ENCODE peak calls at places on chromosomes 5 and 9, in six cellular contexts. B is HEK293T, W is A549, X is IMR-90, O is K562, Z is HepG2. N is an unnamed sample.
A peak's percentile ranks its signal among the peaks of the same experiment; 100 is the strongest.

GRCh38 chr5:97172227-97172626 is 10.8 kb downstream of the RIOK2 start:
- DNase-seq in W (no peak), Z (no peak), X (no peak), O (no peak), B (no peak), N (no peak)

GRCh38 chr5:140299056-140299455 is 3.8 kb downstream of the PFDN1 start:
- DNase-seq in W (no peak), B (no peak), X (no peak), O (no peak), Z (no peak), N (no peak)

GRCh38 chr9:19156805-19157204 is 29.5 kb upstream of the PLIN2 start:
- DNase-seq in Z (no peak), W (no peak), O (no peak), X (no peak), B (no peak), N (no peak)

GRCh38 chr9:101977614-101978210 is 239.3 kb upstream of the GRIN3A start:
- DNase-seq in B (no peak), Z (peak; percentile 3), W (no peak), O (peak; percentile 25), X (peak; percentile 12), N (no peak)

GRCh38 chr5:172123269-172123692 is 64.7 kb downstream of the STK10 start:
- DNase-seq in B (peak; percentile 48), X (peak; percentile 67), Z (peak; percentile 55), W (no peak), O (peak; percentile 52), N (no peak)

GRCh38 chr9:13141629-13142028 is 137.9 kb downstream of the MPDZ start:
- DNase-seq in W (no peak), B (no peak), Z (no peak), X (peak; percentile 27), O (no peak), N (no peak)

GRCh38 chr5:33612386-33612785 is 171.6 kb downstream of the TARS1 start:
- DNase-seq in Z (no peak), W (no peak), B (no peak), X (peak; percentile 79), O (no peak), N (no peak)

GRCh38 chr9:135906291-135907005 is 898 bp downstream of the CAMSAP1 start:
- DNase-seq in O (peak; percentile 56), Z (no peak), X (peak; percentile 62), B (no peak), W (no peak), N (no peak)

GRCh38 chr5:90015584-90016018 is 394.0 kb downstream of the CETN3 start:
- DNase-seq in Z (no peak), B (no peak), W (no peak), O (no peak), X (peak; percentile 11), N (peak; percentile 82)

GRCh38 chr9:131843989-131844744 is 104.3 kb upstream of the RAPGEF1 start:
- DNase-seq in B (no peak), W (no peak), Z (no peak), O (no peak), X (no peak), N (no peak)

GRCh38 chr9:136603901-136604816 is 58.3 kb upstream of the NOTCH1 start:
- DNase-seq in O (no peak), B (no peak), W (no peak), Z (no peak), X (no peak), N (no peak)

GRCh38 chr9:130220351-130220750 is 45.2 kb upstream of the HMCN2 start:
- DNase-seq in O (no peak), W (no peak), B (peak; percentile 39), Z (no peak), X (peak; percentile 72), N (no peak)

GRCh38 chr5:151862811-151863472 is 61.7 kb downstream of the GLRA1 start:
- DNase-seq in Z (no peak), B (no peak), W (no peak), O (no peak), X (no peak), N (no peak)

GRCh38 chr5:172114875-172115422 is 73.1 kb downstream of the STK10 start:
- DNase-seq in W (no peak), B (no peak), Z (no peak), O (no peak), X (no peak), N (peak; percentile 93)

GRCh38 chr5:128331261-128331660 is 206.8 kb downstream of the FBN2 start:
- DNase-seq in X (no peak), B (no peak), W (no peak), Z (no peak), O (no peak), N (no peak)

GRCh38 chr5:179795049-179795862 is 1.5 kb downstream of the LTC4S start:
- DNase-seq in B (peak; percentile 49), X (no peak), O (no peak), Z (no peak), W (no peak), N (no peak)

GRCh38 chr9:125906144-125906543 is 159.0 kb downstream of the PBX3 start:
- DNase-seq in Z (no peak), O (no peak), B (no peak), X (peak; percentile 54), W (no peak), N (no peak)

GRCh38 chr5:115549154-115549553 is 4.6 kb upstream of the FEM1C start:
- DNase-seq in Z (peak; percentile 45), B (no peak), O (peak; percentile 56), W (no peak), X (peak; percentile 19), N (peak; percentile 48)

GRCh38 chr5:14351845-14352712 is 208.9 kb downstream of the TRIO start:
- DNase-seq in X (peak; percentile 70), W (peak; percentile 74), O (peak; percentile 74), Z (peak; percentile 35), B (peak; percentile 79), N (no peak)

GRCh38 chr5:96785719-96786118 is 22.0 kb downstream of the ERAP1 start:
- DNase-seq in Z (no peak), B (no peak), W (no peak), O (no peak), X (no peak), N (no peak)

GRCh38 chr5:138472353-138472752 is 7.1 kb downstream of the EGR1 start:
- DNase-seq in Z (no peak), W (no peak), O (no peak), B (no peak), X (no peak), N (no peak)
- TF ChIP-seq BHLHE40 in Z (no peak), W (no peak), O (no peak), B (no peak), X (no peak), N (no peak)

GRCh38 chr9:121123816-121124536 is 49.2 kb downstream of the CNTRL start:
- DNase-seq in B (no peak), O (no peak), W (no peak), Z (no peak), X (no peak), N (no peak)

GRCh38 chr9:121121582-121122087 is 46.9 kb downstream of the CNTRL start:
- DNase-seq in W (peak; percentile 77), X (peak; percentile 94), Z (peak; percentile 95), B (peak; percentile 90), O (peak; percentile 97), N (peak; percentile 87)

GRCh38 chr9:121120386-121120785 is 45.6 kb downstream of the CNTRL start:
- DNase-seq in Z (no peak), W (no peak), X (no peak), B (no peak), O (no peak), N (no peak)

GRCh38 chr9:121125590-121125989 is 50.8 kb downstream of the CNTRL start:
- DNase-seq in B (no peak), O (peak; percentile 26), X (no peak), W (no peak), Z (no peak), N (no peak)

DNA sequence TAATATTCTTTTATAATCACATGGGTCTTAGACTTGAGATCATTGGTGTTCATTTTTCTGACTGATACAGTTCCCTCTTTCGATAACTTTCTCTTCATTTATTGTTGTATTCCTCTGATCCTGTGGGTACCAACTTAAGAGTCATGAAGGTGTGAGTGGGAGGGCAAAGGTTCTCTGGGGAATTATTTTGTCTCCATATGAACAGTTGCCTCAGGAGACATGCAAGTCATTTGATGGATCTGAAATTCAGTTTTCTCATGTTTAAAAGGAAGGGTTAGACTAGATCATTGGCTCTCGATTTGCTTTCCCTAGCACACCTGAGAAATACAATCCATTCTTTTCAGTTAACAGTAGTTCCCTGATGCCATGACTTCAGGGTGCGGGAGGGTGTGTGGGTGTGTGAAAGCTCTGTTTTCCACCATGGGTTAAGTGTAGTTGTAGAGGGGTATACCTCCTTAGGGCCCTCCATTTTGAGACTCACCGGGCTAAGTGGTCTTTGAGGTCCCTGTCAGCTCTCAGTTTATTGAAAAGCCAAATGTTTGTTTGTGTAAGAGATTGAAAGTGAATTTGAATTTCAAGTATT is 47.8 kb downstream of the CNTRL start:
- DNase-seq in Z (no peak), B (no peak), O (peak; percentile 23), X (no peak), W (no peak), N (peak; percentile 40)
- TF ChIP-seq BHLHE40 in Z (no peak), B (no peak), O (no peak), X (no peak), W (no peak), N (no peak)

DNA sequence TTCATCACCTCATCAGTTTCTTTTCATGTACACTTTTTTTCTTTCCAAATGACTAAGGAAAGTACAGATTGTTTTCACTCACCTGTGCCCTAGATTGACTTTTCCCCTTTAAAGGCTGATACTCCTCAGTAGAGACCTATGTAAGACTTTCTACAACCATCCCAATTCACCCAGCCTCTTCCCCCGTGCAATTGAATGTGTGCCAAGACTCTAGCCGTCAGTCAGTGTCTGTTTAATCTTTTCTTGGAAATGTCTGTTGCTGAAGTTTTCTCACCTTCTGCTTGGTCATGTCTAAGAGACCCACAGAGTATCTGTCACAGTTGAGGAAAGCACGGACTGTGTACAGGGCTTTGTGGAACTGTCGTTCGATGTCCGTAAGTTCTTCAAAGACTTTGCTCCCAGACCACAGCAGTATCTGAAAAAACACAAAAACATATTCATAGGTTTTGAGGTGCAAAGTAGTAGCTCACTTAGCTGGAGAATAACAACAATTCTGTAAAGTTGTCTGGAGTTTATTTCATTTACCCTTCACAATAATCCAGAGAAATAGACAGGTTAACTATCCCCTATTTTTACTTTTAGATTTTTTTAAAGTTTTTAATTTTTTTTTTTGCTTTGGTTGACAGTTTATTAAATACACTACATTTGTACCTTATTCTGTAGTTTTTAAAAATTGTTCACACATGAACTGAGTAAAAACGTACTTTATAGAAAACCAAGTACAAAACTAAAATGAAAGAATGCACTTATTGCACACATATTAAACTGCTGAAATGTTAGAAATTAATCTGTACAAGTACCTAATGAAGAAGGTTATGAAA is 13.6 kb downstream of the PDE6A start:
- DNase-seq in X (no peak), B (no peak), O (peak; percentile 91), W (no peak), Z (no peak), N (no peak)
- TF ChIP-seq BHLHE40 in X (no peak), B (no peak), O (no peak), W (no peak), Z (no peak), N (no peak)

DNA sequence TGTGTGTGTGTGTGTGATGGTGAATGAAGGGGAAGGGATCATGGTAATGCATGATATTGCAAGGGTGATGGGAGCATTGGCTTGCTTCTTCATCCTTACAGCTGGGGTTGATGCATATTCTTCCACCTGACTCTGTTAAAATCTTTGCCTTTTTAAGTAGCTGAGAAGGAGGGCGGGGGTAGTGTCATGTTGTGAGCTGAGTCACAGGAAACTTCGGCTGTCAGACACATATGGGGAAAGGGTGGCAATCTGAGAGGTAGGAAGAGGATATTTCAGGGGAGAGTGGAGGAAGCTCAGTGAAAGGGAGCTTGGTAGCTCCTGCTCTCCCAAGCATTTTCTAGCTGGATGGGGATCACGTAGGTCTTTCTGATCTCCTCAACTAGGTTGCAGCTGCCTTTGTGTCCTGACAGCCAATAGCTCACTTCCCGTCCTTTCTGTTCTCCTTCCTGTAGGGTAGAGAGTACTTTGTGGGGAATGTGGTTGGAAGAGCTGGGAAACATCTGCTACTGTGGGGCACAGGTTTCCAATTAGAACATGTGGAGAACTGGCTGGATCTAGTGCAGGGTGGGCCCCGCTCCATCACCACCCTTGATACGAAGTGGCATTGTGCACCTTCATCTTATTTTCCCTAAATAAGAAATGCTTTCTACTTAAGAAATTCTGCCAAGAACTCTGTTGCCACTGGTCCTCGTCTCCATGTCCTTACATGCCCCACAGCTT is 18.1 kb upstream of the CLK4 start:
- DNase-seq in O (no peak), W (no peak), X (no peak), B (no peak), Z (no peak), N (no peak)
- TF ChIP-seq BHLHE40 in O (no peak), W (no peak), X (no peak), B (no peak), Z (no peak), N (no peak)